ENCODE peak calls at places on chromosome 14, in ten cellular contexts. X is left ventricle myocardium inferior; V is DND-41; Z is CD4-positive, CD25-positive, alpha-beta regulatory T cell; F is transverse colon; H is left lung; R is Peyer's patch; U is heart left ventricle; W is GM12878; T is tibial artery. G is an unnamed sample.

GRCh38 chr14:54697806-54698205 is 130.9 kb downstream of the SAMD4A start:
- DNase-seq in X (no peak), V (no peak), Z (no peak), F (no peak), H (no peak), R (no peak), U (no peak), W (no peak), T (no peak), G (no peak)

GRCh38 chr14:26401170-26401968 is 196.5 kb downstream of the NOVA1 start:
- DNase-seq in X (no peak), V (no peak), Z (no peak), F (no peak), H (no peak), R (no peak), U (no peak), W (no peak), T (no peak), G (no peak)

GRCh38 chr14:96051642-96052540 is 12.7 kb downstream of the C14orf132 start:
- DNase-seq in X (no peak), V (peak; percentile 6), Z (no peak), F (no peak), H (no peak), R (no peak), U (no peak), W (no peak), T (no peak), G (peak; percentile 76)

GRCh38 chr14:75280831-75281690 is 2.4 kb downstream of the FOS start:
- DNase-seq in X (no peak), V (no peak), Z (peak; percentile 38), F (peak; percentile 58), H (no peak), R (no peak), U (peak; percentile 57), W (no peak), T (peak; percentile 66), G (peak; percentile 29)

GRCh38 chr14:50667491-50668007 is 557 bp downstream of the SAV1 start:
- DNase-seq in X (no peak), V (peak; percentile 29), Z (no peak), F (peak; percentile 58), H (peak; percentile 50), R (peak; percentile 52), U (no peak), W (no peak), T (peak; percentile 67), G (peak; percentile 73)

GRCh38 chr14:23119362-23120327 is 590 bp upstream of the CEBPE start:
- DNase-seq in X (no peak), V (peak; percentile 13), Z (no peak), F (no peak), H (no peak), R (peak; percentile 68), U (no peak), W (no peak), T (peak; percentile 62), G (no peak)

GRCh38 chr14:63996575-63997220 is 143.9 kb downstream of the SYNE2 start:
- DNase-seq in X (no peak), V (no peak), Z (no peak), F (no peak), H (no peak), R (no peak), U (no peak), W (no peak), T (no peak), G (no peak)

GRCh38 chr14:95647926-95648325 is 38.3 kb upstream of the TCL1B start:
- DNase-seq in X (no peak), V (no peak), Z (no peak), F (no peak), H (no peak), R (no peak), U (no peak), W (no peak), T (no peak), G (no peak)

GRCh38 chr14:55481769-55482168 is 41.4 kb upstream of the TBPL2 start:
- DNase-seq in X (no peak), V (no peak), Z (no peak), F (no peak), H (no peak), R (no peak), U (no peak), W (no peak), T (no peak), G (no peak)

GRCh38 chr14:74148705-74149104 is 63.9 kb downstream of the LIN52 start:
- DNase-seq in X (no peak), V (no peak), Z (no peak), F (no peak), H (no peak), R (no peak), U (no peak), W (no peak), T (no peak), G (no peak)

GRCh38 chr14:103518416-103519042 is 4.1 kb downstream of the CKB start:
- DNase-seq in X (peak; percentile 66), V (peak; percentile 63), Z (peak; percentile 46), F (peak; percentile 80), H (no peak), R (peak; percentile 53), U (peak; percentile 85), W (no peak), T (peak; percentile 86), G (peak; percentile 98)

GRCh38 chr14:73457050-73457934 is 1.1 kb downstream of the NUMB start:
- DNase-seq in X (peak; percentile 27), V (peak; percentile 37), Z (peak; percentile 8), F (no peak), H (peak; percentile 55), R (no peak), U (peak; percentile 76), W (no peak), T (peak; percentile 77), G (peak; percentile 57)

GRCh38 chr14:73463411-73463810 is 5.1 kb upstream of the NUMB start:
- DNase-seq in X (no peak), V (peak; percentile 17), Z (no peak), F (peak; percentile 26), H (peak; percentile 63), R (no peak), U (no peak), W (no peak), T (peak; percentile 75), G (no peak)

GRCh38 chr14:69558774-69559173 is 15.9 kb downstream of the CCDC177 start:
- DNase-seq in X (no peak), V (no peak), Z (no peak), F (no peak), H (no peak), R (no peak), U (no peak), W (no peak), T (no peak), G (no peak)

GRCh38 chr14:32897724-32898064 is 41.0 kb upstream of the NPAS3 start:
- DNase-seq in X (no peak), V (no peak), Z (no peak), F (no peak), H (no peak), R (no peak), U (no peak), W (no peak), T (no peak), G (no peak)

DNA sequence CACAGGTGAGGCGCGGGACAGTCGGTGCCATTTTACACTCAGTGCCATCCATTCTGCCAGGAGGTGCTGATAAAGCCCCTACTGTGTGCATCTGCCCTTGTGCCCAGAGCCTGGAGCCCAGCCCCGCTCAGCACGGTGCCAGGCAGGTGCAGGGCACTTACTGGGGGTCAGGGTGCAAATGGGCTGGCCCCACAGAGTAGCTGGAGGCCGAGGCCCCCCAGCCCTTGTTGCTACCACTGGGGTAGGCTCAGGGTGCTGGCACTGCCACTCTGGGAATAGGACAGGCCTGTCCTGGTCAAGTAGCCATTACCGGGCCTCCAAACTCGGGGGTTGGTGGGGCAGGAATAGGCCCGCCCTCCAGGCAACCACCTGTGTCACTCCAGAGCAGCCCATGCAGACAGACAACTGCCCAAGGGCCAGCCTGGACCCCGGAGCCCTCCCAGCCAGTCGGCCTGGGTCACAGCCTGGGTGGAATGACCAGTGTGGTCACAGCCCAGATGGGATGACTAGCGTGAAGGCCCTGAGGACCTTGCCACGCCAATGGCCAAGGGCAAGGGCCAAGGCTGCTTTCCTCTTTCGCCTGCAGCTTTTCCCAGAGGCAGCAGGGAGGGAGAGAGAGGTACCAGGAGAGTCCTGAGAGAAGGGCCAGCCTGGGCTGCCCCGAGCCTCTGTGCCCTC is 3.0 kb downstream of the INF2 start:
- DNase-seq in X (no peak), V (no peak), Z (no peak), F (no peak), H (no peak), R (no peak), U (peak; percentile 64), W (no peak), T (no peak), G (no peak)
- H3K4me3 ChIP-seq in X (peak overlapping the region; percentile 97), V (no peak overlapping the region), Z (no peak overlapping the region), F (no peak overlapping the region), H (no peak overlapping the region), R (no peak overlapping the region), U (no peak overlapping the region), W (no peak overlapping the region), T (no peak overlapping the region), G (no peak overlapping the region)

GRCh38 chr14:56703947-56704346 is 106.3 kb downstream of the OTX2 start:
- DNase-seq in X (no peak), V (no peak), Z (no peak), F (no peak), H (no peak), R (no peak), U (no peak), W (no peak), T (no peak), G (peak; percentile 58)

GRCh38 chr14:56709201-56709600 is 101.1 kb downstream of the OTX2 start:
- DNase-seq in X (no peak), V (no peak), Z (no peak), F (no peak), H (no peak), R (no peak), U (no peak), W (no peak), T (no peak), G (no peak)

GRCh38 chr14:56708704-56709103 is 101.6 kb downstream of the OTX2 start:
- DNase-seq in X (no peak), V (no peak), Z (no peak), F (no peak), H (no peak), R (no peak), U (no peak), W (no peak), T (no peak), G (no peak)
- H3K27me3 ChIP-seq in X (peaks cover 68% of the 10 kb centered on the region), V (peaks cover 16% of the 10 kb centered on the region), Z (no peaks in the 10 kb centered on the region), F (no peaks in the 10 kb centered on the region), H (peaks cover 10% of the 10 kb centered on the region), R (no peaks in the 10 kb centered on the region), U (peaks cover 8% of the 10 kb centered on the region), W (no peaks in the 10 kb centered on the region), T (no peaks in the 10 kb centered on the region), G (no peaks in the 10 kb centered on the region)

DNA sequence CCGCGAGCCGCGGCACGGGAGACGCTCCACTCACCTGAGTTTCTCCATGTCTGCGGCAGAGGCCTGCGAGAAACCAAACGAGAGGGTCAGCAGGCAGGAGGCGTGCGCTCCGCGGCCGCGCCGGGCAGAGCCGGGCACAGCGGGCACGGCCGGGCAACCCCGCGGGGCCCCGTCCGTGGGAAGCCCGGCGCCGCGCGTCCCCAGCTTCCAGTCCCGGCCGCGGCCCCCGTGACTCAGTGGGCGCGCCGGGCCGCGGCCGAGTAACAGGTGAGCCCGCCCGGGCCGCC is 19.4 kb downstream of the BEGAIN start:
- DNase-seq in X (no peak), V (no peak), Z (no peak), F (no peak), H (no peak), R (no peak), U (no peak), W (no peak), T (no peak), G (no peak)
- H3K4me3 ChIP-seq in X (peak overlapping the region; percentile 68), V (no peak overlapping the region), Z (no peak overlapping the region), F (peak overlapping the region; percentile 48), H (no peak overlapping the region), R (peak overlapping the region; percentile 28), U (peak overlapping the region; percentile 53), W (no peak overlapping the region), T (peak overlapping the region; percentile 31), G (peak overlapping the region; percentile 57)

GRCh38 chr14:105123981-105124836 is 44.4 kb downstream of the JAG2 start:
- DNase-seq in X (no peak), V (no peak), Z (no peak), F (peak; percentile 21), H (no peak), R (no peak), U (no peak), W (no peak), T (peak; percentile 40), G (no peak)
- H3K27me3 ChIP-seq in X (peaks cover 47% of the 10 kb centered on the region), V (peaks cover 15% of the 10 kb centered on the region), Z (no peaks in the 10 kb centered on the region), F (no peaks in the 10 kb centered on the region), H (peaks cover 36% of the 10 kb centered on the region), R (no peaks in the 10 kb centered on the region), U (no peaks in the 10 kb centered on the region), W (no peaks in the 10 kb centered on the region), T (no peaks in the 10 kb centered on the region), G (no peaks in the 10 kb centered on the region)